ENCODE peak calls at places on chromosomes 7 and 10, in five cellular contexts. S, Y, K, O and Q are unnamed samples.

GRCh38 chr7:12893292-12893691 is 205.9 kb downstream of the ARL4A start:
- DNase-seq in S (no peak), K (no peak), O (no peak), Y (no peak), Q (no peak)

GRCh38 chr7:129958643-129959479 is 6.1 kb upstream of the UBE2H start:
- DNase-seq in Y (peak), S (peak), O (no peak), K (peak), Q (peak)

GRCh38 chr7:75842836-75843446 is 29.3 kb upstream of the CCL24 start:
- DNase-seq in K (no peak), S (peak), O (no peak), Y (peak), Q (no peak)

GRCh38 chr10:124384142-124384541 is 34.6 kb downstream of the OAT start:
- DNase-seq in O (no peak), Y (no peak), K (no peak), S (no peak), Q (no peak)

GRCh38 chr10:131644287-131644686 is 256.5 kb upstream of the PPP2R2D start:
- DNase-seq in Y (no peak), O (peak), K (no peak), S (no peak), Q (no peak)

GRCh38 chr7:8455426-8455825 is 22.0 kb downstream of the NXPH1 start:
- DNase-seq in O (no peak), K (no peak), S (no peak), Y (no peak), Q (peak)

GRCh38 chr10:119104653-119105024 is 726 bp downstream of the DENND10 start:
- DNase-seq in O (peak), K (no peak), S (peak), Y (peak), Q (peak)

GRCh38 chr10:90318659-90319058 is 539.2 kb downstream of the HTR7 start:
- DNase-seq in O (no peak), Y (no peak), K (no peak), S (peak), Q (no peak)

GRCh38 chr7:133582766-133583523 is 330.1 kb downstream of the EXOC4 start:
- DNase-seq in O (no peak), K (no peak), S (no peak), Y (no peak), Q (no peak)

GRCh38 chr7:152891160-152891621 is 131.6 kb downstream of the ACTR3B start:
- DNase-seq in S (no peak), K (no peak), Y (no peak), O (no peak), Q (no peak)

GRCh38 chr7:24729365-24730017 is 27.8 kb downstream of the GSDME start:
- DNase-seq in Y (no peak), O (no peak), K (no peak), S (no peak), Q (no peak)

DNA sequence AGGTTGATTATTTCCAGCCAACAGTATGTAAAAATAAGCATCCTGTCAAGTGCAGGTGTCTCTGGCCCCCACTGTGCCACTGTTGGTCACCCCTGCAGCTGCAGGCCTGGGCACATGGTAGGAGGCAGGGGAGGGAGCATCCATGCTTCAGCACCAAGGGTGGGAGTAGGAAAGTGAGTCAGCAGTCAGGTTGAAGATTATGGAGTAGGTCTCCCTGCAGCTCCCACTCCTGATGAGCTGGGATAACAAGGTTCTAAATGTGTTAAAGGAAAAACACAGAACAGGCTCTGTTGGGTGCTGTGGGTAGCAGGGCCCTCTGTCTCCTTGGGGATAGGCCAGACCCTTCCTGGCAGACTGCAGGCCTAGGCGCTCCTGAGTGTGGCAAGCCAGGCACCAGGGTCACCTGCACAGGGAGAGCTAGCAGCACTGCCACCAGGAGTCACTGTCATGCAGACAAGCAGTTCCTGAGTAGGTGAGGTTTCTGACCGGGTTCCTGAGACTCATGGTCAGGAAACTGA is 59.3 kb downstream of the NUDCD3 start:
- DNase-seq in O (no peak), S (peak), Y (peak), K (peak), Q (peak)
- TF ChIP-seq CTCF in O (no peak), S (peak), Y (peak), K (no peak), Q (peak)

GRCh38 chr7:66638309-66639099 is 9.8 kb downstream of the KCTD7 start:
- DNase-seq in S (no peak), O (no peak), K (no peak), Y (no peak), Q (no peak)
- TF ChIP-seq CTCF in S (peak), O (no peak), K (no peak), Y (no peak), Q (no peak)

DNA sequence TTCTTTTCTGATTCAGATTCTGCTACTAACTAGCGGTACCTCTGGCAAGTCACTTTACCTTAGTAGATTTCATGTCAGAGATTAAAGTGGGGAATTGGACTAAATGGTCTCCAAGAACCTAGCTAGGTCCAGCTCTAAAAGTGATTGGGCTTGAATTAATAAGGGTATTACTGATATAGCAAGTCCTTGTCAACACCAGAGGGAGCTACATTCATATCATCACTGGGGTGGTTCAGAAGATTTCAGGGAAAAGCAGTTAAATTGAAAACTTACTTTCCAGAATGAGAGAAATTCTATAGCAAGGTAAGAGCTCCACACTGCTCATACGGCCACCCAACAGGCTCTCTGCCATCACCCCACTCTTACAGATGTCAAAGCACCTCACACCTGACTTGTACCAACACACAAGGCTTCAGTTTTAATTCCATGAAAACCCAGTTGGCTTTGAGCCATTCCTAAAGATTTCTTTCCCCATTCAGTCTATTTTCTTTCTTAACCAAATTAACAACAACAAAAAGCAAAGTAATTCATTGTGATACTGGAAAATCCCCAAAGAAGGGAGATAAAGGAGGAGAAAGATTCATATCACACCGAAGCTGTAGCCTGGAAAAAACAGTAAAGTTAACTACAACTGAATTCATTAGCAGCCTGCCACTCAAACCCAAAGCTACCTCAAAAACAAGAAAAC is 38.0 kb upstream of the SPOCK2 start:
- DNase-seq in S (peak), K (no peak), O (no peak), Y (peak), Q (no peak)
- TF ChIP-seq CTCF in S (peak), K (no peak), O (peak), Y (peak), Q (peak)

DNA sequence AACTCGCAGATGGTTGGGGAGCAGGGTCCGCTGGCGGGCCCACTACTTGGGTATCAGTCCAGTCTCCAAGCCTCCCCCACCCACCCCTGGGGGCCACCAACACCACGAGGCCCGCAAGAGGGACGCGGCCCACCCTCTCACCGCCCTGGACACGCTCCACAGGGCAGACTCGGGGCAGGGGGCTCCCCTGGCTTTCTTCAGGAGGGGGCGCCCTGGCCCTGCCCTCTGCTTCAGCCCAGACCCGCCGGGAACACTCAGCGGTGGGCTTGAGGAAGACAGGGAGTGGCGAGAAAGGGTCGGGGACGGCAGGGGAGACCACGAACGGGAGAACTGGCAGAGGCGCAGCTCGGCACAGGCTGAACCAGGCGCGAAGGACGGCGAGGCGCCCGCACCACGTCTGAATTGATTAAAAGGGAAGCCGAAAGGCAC is 1.6 kb downstream of the IGF2BP3 start:
- DNase-seq in O (no peak), S (no peak), Y (peak), K (peak), Q (no peak)
- TF ChIP-seq CTCF in O (no peak), S (no peak), Y (no peak), K (no peak), Q (peak)